ENCODE peak calls at places on chromosomes 6 and 20, in ten cellular contexts. W, B, I, G, Y, Q, O, P, S and T are unnamed samples.

GRCh38 chr6:4647414-4648365 is 128.5 kb upstream of the CDYL start:
- DNase-seq in B (no peak), O (peak), G (peak), S (peak), Q (peak), I (peak), P (peak), W (peak), Y (peak), T (peak)

GRCh38 chr6:14546036-14546435 is 428.5 kb downstream of the CD83 start:
- DNase-seq in G (no peak), S (no peak), I (no peak), Q (no peak), W (no peak), P (no peak), Y (no peak), O (no peak), B (no peak), T (no peak)

GRCh38 chr6:33018904-33019303 is 9.5 kb upstream of the HLA-DOA start:
- DNase-seq in W (peak), S (peak), Q (no peak), Y (peak), G (peak), O (no peak), B (no peak), I (no peak), P (no peak), T (no peak)

GRCh38 chr6:119152187-119152586 is 73.7 kb upstream of the FAM184A start:
- DNase-seq in S (no peak), Y (no peak), B (no peak), G (no peak), P (no peak), W (no peak), Q (no peak), O (no peak), I (no peak), T (no peak)

GRCh38 chr6:15491255-15491985 is 171.4 kb downstream of the DTNBP1 start:
- DNase-seq in G (peak), S (peak), W (peak), B (peak), P (no peak), I (peak), Y (peak), Q (peak), O (peak), T (peak)

GRCh38 chr20:8722277-8722928 is 346.5 kb upstream of the PLCB4 start:
- DNase-seq in B (peak), O (peak), G (no peak), I (peak), W (peak), S (no peak), Y (no peak), P (peak), Q (no peak), T (no peak)

GRCh38 chr6:17928514-17929430 is 58.7 kb downstream of the KIF13A start:
- DNase-seq in S (no peak), O (no peak), Y (no peak), Q (no peak), B (no peak), P (no peak), W (no peak), I (no peak), G (no peak), T (no peak)

GRCh38 chr20:1187605-1188171 is 2.9 kb upstream of the TMEM74B start:
- DNase-seq in Y (no peak), S (no peak), W (no peak), B (no peak), Q (no peak), I (no peak), O (no peak), P (no peak), G (no peak), T (no peak)

GRCh38 chr20:63268671-63269439 is 3.8 kb upstream of the ARFGAP1 start:
- DNase-seq in B (no peak), P (no peak), Q (no peak), G (no peak), W (no peak), O (peak), S (no peak), I (peak), Y (no peak), T (no peak)

GRCh38 chr20:14622796-14623195 is 285.4 kb upstream of the FLRT3 start:
- DNase-seq in S (no peak), Y (no peak), G (no peak), I (peak), B (no peak), O (peak), W (no peak), Q (no peak), P (no peak), T (no peak)

GRCh38 chr6:157974341-157974894 is 7.2 kb upstream of the SYNJ2 start:
- DNase-seq in G (no peak), Q (no peak), S (no peak), O (peak), P (no peak), W (no peak), I (no peak), B (no peak), Y (no peak), T (no peak)

GRCh38 chr6:89583559-89583958 is 55.0 kb downstream of the LYRM2 start:
- DNase-seq in P (no peak), I (peak), G (no peak), Q (no peak), S (no peak), O (peak), W (no peak), B (no peak), Y (no peak), T (no peak)

GRCh38 chr20:20085071-20085470 is 32.7 kb downstream of the CFAP61 start:
- DNase-seq in G (peak), S (peak), Y (no peak), W (peak), I (no peak), Q (no peak), O (no peak), P (no peak), B (no peak), T (no peak)

GRCh38 chr6:111157412-111157811 is 70.1 kb downstream of the SLC16A10 start:
- DNase-seq in S (no peak), O (no peak), Y (no peak), P (no peak), B (no peak), I (no peak), W (no peak), Q (no peak), G (no peak), T (no peak)

GRCh38 chr20:420721-421574 is 12.8 kb downstream of the RBCK1 start:
- DNase-seq in I (peak), W (no peak), S (no peak), Y (peak), Q (no peak), O (no peak), P (no peak), B (no peak), G (peak), T (no peak)

GRCh38 chr20:6008254-6008653 is 45.6 kb downstream of the LRRN4 start:
- DNase-seq in S (peak), P (no peak), W (peak), Y (no peak), G (peak), Q (no peak), I (no peak), O (peak), B (no peak), T (peak)